ENCODE peak calls at places on chromosomes 16 and 17, in four cellular contexts. W is GM23338, F is testis, G is EL. Q is an unnamed sample.
A peak's percentile ranks its signal among the peaks of the same experiment; 100 is the strongest.

GRCh38 chr16:11655655-11656054 is 12.6 kb upstream of the SNN start:
- DNase-seq in F (no peak), G (no peak), W (no peak), Q (no peak)

GRCh38 chr16:67413978-67414891 is 2.0 kb downstream of the ZDHHC1 start:
- DNase-seq in G (no peak), F (no peak), W (no peak), Q (no peak)

GRCh38 chr16:1527836-1528811 is 5.3 kb upstream of the TMEM204 start:
- DNase-seq in F (peak; percentile 68), G (no peak), W (no peak), Q (no peak)

GRCh38 chr17:73412914-73413313 is 101.1 kb upstream of the CDC42EP4 start:
- DNase-seq in G (no peak), F (no peak), W (no peak), Q (peak; percentile 82)

GRCh38 chr17:30379303-30380105 is 777 bp downstream of the CPD start:
- DNase-seq in G (peak; percentile 21), F (no peak), W (peak; percentile 36), Q (peak; percentile 15)

GRCh38 chr17:61279476-61280145 is 120.0 kb upstream of the TBX2 start:
- DNase-seq in F (no peak), W (no peak), G (no peak), Q (no peak)

GRCh38 chr16:6104423-6104822 is 1006.8 kb upstream of the EEF2KMT start:
- DNase-seq in F (no peak), W (no peak), G (no peak), Q (no peak)

GRCh38 chr17:9003355-9004131 is 17.8 kb upstream of the NTN1 start:
- DNase-seq in W (peak; percentile 63), F (no peak), G (no peak), Q (no peak)

GRCh38 chr17:30290696-30291570 is 811 bp downstream of the BLMH start:
- DNase-seq in G (peak; percentile 46), W (peak; percentile 70), F (peak; percentile 75), Q (peak; percentile 60)

GRCh38 chr16:47228241-47228640 is 84.5 kb upstream of the NETO2 start:
- DNase-seq in W (no peak), G (no peak), F (no peak), Q (no peak)

GRCh38 chr17:62098623-62099231 is 33.6 kb upstream of the MED13 start:
- DNase-seq in F (no peak), W (no peak), G (no peak), Q (no peak)

GRCh38 chr17:63286254-63286653 is 159.9 kb downstream of the CYB561 start:
- DNase-seq in W (no peak), G (no peak), F (no peak), Q (no peak)

GRCh38 chr16:3716831-3717234 is 491 bp downstream of the TRAP1 start:
- DNase-seq in W (peak; percentile 60), F (peak; percentile 38), G (peak; percentile 38), Q (peak; percentile 24)

GRCh38 chr16:65121870-65122723 is at the start of gene CDH11:
- DNase-seq in F (peak; percentile 60), G (peak; percentile 93), W (peak; percentile 78), Q (no peak)

GRCh38 chr17:29565643-29566472 is 979 bp downstream of the ABHD15 start:
- DNase-seq in G (no peak), F (peak; percentile 26), W (peak; percentile 82), Q (peak; percentile 63)

GRCh38 chr16:9860876-9861275 is 321.4 kb downstream of the GRIN2A start:
- DNase-seq in W (no peak), F (no peak), G (no peak), Q (no peak)

GRCh38 chr16:58088116-58088515 is 41.1 kb downstream of the CFAP20 start:
- DNase-seq in W (no peak), G (no peak), F (no peak), Q (no peak)

GRCh38 chr16:81513204-81514040 is 68.8 kb downstream of the CMIP start:
- DNase-seq in G (peak; percentile 25), F (peak; percentile 79), W (peak; percentile 68), Q (no peak)

GRCh38 chr17:79837888-79838540 is 1.2 kb downstream of the CBX4 start:
- DNase-seq in G (no peak), W (no peak), F (no peak), Q (peak; percentile 45)

GRCh38 chr17:56798916-56799315 is 34.8 kb downstream of the C17orf67 start:
- DNase-seq in G (no peak), W (peak; percentile 86), F (no peak), Q (peak; percentile 65)

GRCh38 chr16:7867831-7868230 is 535.2 kb downstream of the RBFOX1 start:
- DNase-seq in F (no peak), G (no peak), W (no peak), Q (no peak)

GRCh38 chr16:51641191-51641765 is 490.2 kb upstream of the SALL1 start:
- DNase-seq in G (no peak), F (no peak), W (no peak), Q (no peak)

GRCh38 chr17:77488531-77489238 is 347.9 kb downstream of the SEC14L1 start:
- DNase-seq in G (no peak), W (no peak), F (no peak), Q (no peak)

GRCh38 chr16:85641305-85641704 is 28.2 kb downstream of the GSE1 start:
- DNase-seq in W (no peak), F (no peak), G (no peak), Q (no peak)

GRCh38 chr16:89073346-89074221 is 20.1 kb upstream of the ACSF3 start:
- DNase-seq in F (no peak), G (no peak), W (no peak), Q (no peak)

GRCh38 chr17:61400058-61400785 is 579 bp downstream of the TBX2 start:
- DNase-seq in G (peak; percentile 61), F (no peak), W (peak; percentile 52), Q (no peak)

GRCh38 chr17:44331249-44331760 is 6.7 kb upstream of the SLC25A39 start:
- DNase-seq in F (peak; percentile 89), W (peak; percentile 93), G (peak; percentile 70), Q (peak; percentile 58)

Q was measured in NCI-H2171 treated with DMSO at 0.1 percent for 48 hours.